ENCODE peak calls at places on chromosomes 5 and 9, in nine cellular contexts. C is NCI-H2107, D is endothelial cell, E is GM19239, V is Caki2, T is neural crest cell, F is adrenal gland, R is fibroblast of the conjunctiva, M is COR-L47. Y is an unnamed sample.

GRCh38 chr9:20398511-20399338 is 223.6 kb downstream of the MLLT3 start:
- DNase-seq in F (no peak), E (no peak), V (no peak), D (no peak), M (no peak), C (no peak), T (no peak), R (no peak), Y (no peak)

GRCh38 chr9:131366745-131367401 is 27.0 kb upstream of the PRRC2B start:
- DNase-seq in T (no peak), C (no peak), M (peak; percentile 38), D (peak; percentile 36), V (peak; percentile 87), F (peak; percentile 37), E (no peak), R (peak; percentile 33), Y (no peak)

GRCh38 chr5:121693864-121694263 is 157.8 kb upstream of the FTMT start:
- DNase-seq in V (peak; percentile 4), E (no peak), F (no peak), D (no peak), C (no peak), M (no peak), T (no peak), R (no peak), Y (no peak)

GRCh38 chr5:19001054-19001453 is 986.9 kb downstream of the CDH18 start:
- DNase-seq in M (no peak), V (no peak), F (no peak), T (no peak), R (no peak), C (no peak), D (no peak), E (no peak), Y (no peak)

GRCh38 chr9:77982985-77983662 is 48.5 kb downstream of the GNAQ start:
- DNase-seq in V (no peak), M (no peak), R (no peak), T (no peak), E (no peak), D (no peak), C (no peak), F (peak; percentile 37), Y (no peak)

GRCh38 chr5:145345883-145346282 is 489.3 kb downstream of the PRELID2 start:
- DNase-seq in T (no peak), R (no peak), C (no peak), D (no peak), V (no peak), F (no peak), M (no peak), E (no peak), Y (no peak)

GRCh38 chr5:87113848-87114247 is 153.8 kb upstream of the RASA1 start:
- DNase-seq in C (no peak), F (no peak), R (no peak), V (peak; percentile 53), D (no peak), M (no peak), E (no peak), T (no peak), Y (no peak)

GRCh38 chr5:2920312-2920711 is 168.8 kb upstream of the IRX2 start:
- DNase-seq in R (no peak), M (no peak), D (no peak), F (no peak), T (no peak), C (no peak), V (no peak), E (no peak), Y (no peak)

GRCh38 chr5:78824826-78825225 is 160.3 kb downstream of the ARSB start:
- DNase-seq in R (no peak), T (no peak), F (no peak), D (no peak), E (no peak), C (no peak), V (no peak), M (no peak), Y (no peak)

GRCh38 chr5:107553063-107553676 is 117.6 kb downstream of the EFNA5 start:
- DNase-seq in T (no peak), E (no peak), D (no peak), R (no peak), F (no peak), C (peak; percentile 9), V (no peak), M (no peak), Y (no peak)

GRCh38 chr9:114172981-114173833 is 17.9 kb downstream of the COL27A1 start:
- DNase-seq in C (no peak), T (no peak), M (no peak), E (no peak), R (peak; percentile 85), D (no peak), V (peak; percentile 56), F (peak; percentile 30), Y (no peak)

Y was measured in GM12891.